ENCODE peak calls at places on chromosomes 12 and 14, in five cellular contexts. One of them, this sample, is unnamed.

GRCh38 chr12:98758331-98758730 is 113.2 kb downstream of the APAF1 start:
- DNase-seq in tibial artery: peak; percentile 43
- DNase-seq in lung: no peak
- DNase-seq in vagina: no peak
- DNase-seq in H7: no peak
- DNase-seq in this sample: peak; percentile 47

GRCh38 chr14:61178226-61179060 is 102.7 kb downstream of the TMEM30B start:
- DNase-seq in vagina: no peak
- DNase-seq in H7: no peak
- DNase-seq in tibial artery: peak; percentile 36
- DNase-seq in lung: no peak
- DNase-seq in this sample: peak; percentile 22

GRCh38 chr12:104928036-104928770 is 29.9 kb downstream of the SLC41A2 start:
- DNase-seq in H7: no peak
- DNase-seq in lung: no peak
- DNase-seq in tibial artery: no peak
- DNase-seq in vagina: no peak
- DNase-seq in this sample: no peak

GRCh38 chr14:66216763-66217162 is 269.4 kb upstream of the CCDC196 start:
- DNase-seq in tibial artery: no peak
- DNase-seq in H7: no peak
- DNase-seq in lung: no peak
- DNase-seq in vagina: no peak
- DNase-seq in this sample: no peak

GRCh38 chr12:108312073-108312884 is 26.8 kb downstream of the CMKLR1 start:
- DNase-seq in vagina: no peak
- DNase-seq in lung: no peak
- DNase-seq in tibial artery: no peak
- DNase-seq in H7: no peak
- DNase-seq in this sample: peak; percentile 34

GRCh38 chr14:92037989-92038388 is 1.9 kb downstream of the TRIP11 start:
- DNase-seq in H7: no peak
- DNase-seq in vagina: no peak
- DNase-seq in lung: no peak
- DNase-seq in tibial artery: no peak
- DNase-seq in this sample: no peak

GRCh38 chr12:67714648-67715047 is 66.1 kb downstream of the DYRK2 start:
- DNase-seq in H7: no peak
- DNase-seq in tibial artery: no peak
- DNase-seq in vagina: no peak
- DNase-seq in lung: no peak
- DNase-seq in this sample: no peak

GRCh38 chr14:20332946-20333782 is at the start of gene CCNB1IP1:
- DNase-seq in vagina: no peak
- DNase-seq in tibial artery: peak; percentile 61
- DNase-seq in H7: peak; percentile 88
- DNase-seq in lung: peak; percentile 75
- DNase-seq in this sample: peak; percentile 38

GRCh38 chr12:40864891-40865290 is 172.7 kb downstream of the CNTN1 start:
- DNase-seq in H7: no peak
- DNase-seq in lung: no peak
- DNase-seq in tibial artery: no peak
- DNase-seq in vagina: no peak
- DNase-seq in this sample: no peak

GRCh38 chr12:22656835-22657234 is 31.9 kb downstream of the ETNK1 start:
- DNase-seq in lung: no peak
- DNase-seq in H7: no peak
- DNase-seq in tibial artery: no peak
- DNase-seq in vagina: no peak
- DNase-seq in this sample: no peak

GRCh38 chr12:110249716-110250225 is 31.3 kb upstream of the ATP2A2 start:
- DNase-seq in vagina: no peak
- DNase-seq in tibial artery: no peak
- DNase-seq in H7: no peak
- DNase-seq in lung: no peak
- DNase-seq in this sample: peak; percentile 62

GRCh38 chr14:34064349-34064748 is 113.5 kb upstream of the EGLN3 start:
- DNase-seq in vagina: no peak
- DNase-seq in H7: no peak
- DNase-seq in tibial artery: peak; percentile 75
- DNase-seq in lung: peak; percentile 39
- DNase-seq in this sample: peak; percentile 73

GRCh38 chr14:89137514-89138163 is 279.4 kb downstream of the FOXN3 start:
- DNase-seq in vagina: no peak
- DNase-seq in tibial artery: peak; percentile 76
- DNase-seq in lung: peak; percentile 88
- DNase-seq in H7: no peak
- DNase-seq in this sample: peak; percentile 65

GRCh38 chr12:41188058-41188840 is at the start of gene PDZRN4:
- DNase-seq in tibial artery: peak; percentile 42
- DNase-seq in H7: peak; percentile 54
- DNase-seq in lung: no peak
- DNase-seq in vagina: no peak
- DNase-seq in this sample: peak; percentile 16

GRCh38 chr14:21455592-21455911 is 371 bp downstream of the CHD8 start:
- DNase-seq in lung: no peak
- DNase-seq in tibial artery: no peak
- DNase-seq in vagina: no peak
- DNase-seq in H7: no peak
- DNase-seq in this sample: no peak

GRCh38 chr12:647713-648085 is 15.5 kb downstream of the NINJ2 start:
- DNase-seq in tibial artery: no peak
- DNase-seq in lung: no peak
- DNase-seq in H7: no peak
- DNase-seq in vagina: no peak
- DNase-seq in this sample: no peak

GRCh38 chr12:53623986-53624385 is 2.2 kb downstream of the ATF7 start:
- DNase-seq in H7: peak; percentile 8
- DNase-seq in lung: no peak
- DNase-seq in tibial artery: peak; percentile 58
- DNase-seq in vagina: no peak
- DNase-seq in this sample: no peak

GRCh38 chr12:117518594-117519270 is 157.3 kb upstream of the NOS1 start:
- DNase-seq in vagina: no peak
- DNase-seq in lung: peak; percentile 79
- DNase-seq in H7: no peak
- DNase-seq in tibial artery: no peak
- DNase-seq in this sample: peak; percentile 75

GRCh38 chr12:28800129-28800528 is 348.9 kb upstream of the FAR2 start:
- DNase-seq in H7: no peak
- DNase-seq in vagina: no peak
- DNase-seq in lung: no peak
- DNase-seq in tibial artery: no peak
- DNase-seq in this sample: no peak

GRCh38 chr12:132660047-132660446 is 27.1 kb downstream of the POLE start:
- DNase-seq in lung: no peak
- DNase-seq in tibial artery: no peak
- DNase-seq in H7: no peak
- DNase-seq in vagina: no peak
- DNase-seq in this sample: no peak

GRCh38 chr12:59134750-59135149 is 214.4 kb upstream of the LRIG3 start:
- DNase-seq in lung: no peak
- DNase-seq in H7: no peak
- DNase-seq in tibial artery: no peak
- DNase-seq in vagina: no peak
- DNase-seq in this sample: no peak

GRCh38 chr14:75969891-75970290 is 11.9 kb downstream of the TGFB3 start:
- DNase-seq in H7: no peak
- DNase-seq in lung: no peak
- DNase-seq in vagina: no peak
- DNase-seq in tibial artery: no peak
- DNase-seq in this sample: no peak

GRCh38 chr12:27284021-27284420 is 39.9 kb downstream of the STK38L start:
- DNase-seq in H7: no peak
- DNase-seq in tibial artery: no peak
- DNase-seq in lung: no peak
- DNase-seq in vagina: no peak
- DNase-seq in this sample: no peak

GRCh38 chr12:92757599-92758121 is 54.9 kb downstream of the PLEKHG7 start:
- DNase-seq in H7: no peak
- DNase-seq in vagina: no peak
- DNase-seq in lung: no peak
- DNase-seq in tibial artery: no peak
- DNase-seq in this sample: no peak

GRCh38 chr12:20490213-20490612 is 121.9 kb downstream of the PDE3A start:
- DNase-seq in H7: no peak
- DNase-seq in vagina: no peak
- DNase-seq in lung: no peak
- DNase-seq in tibial artery: no peak
- DNase-seq in this sample: no peak
- H3K36me3 ChIP-seq in H7: no peaks in the 10 kb centered on the region
- H3K36me3 ChIP-seq in vagina: no peaks in the 10 kb centered on the region
- H3K36me3 ChIP-seq in lung: no peaks in the 10 kb centered on the region
- H3K36me3 ChIP-seq in tibial artery: no peaks in the 10 kb centered on the region
- H3K36me3 ChIP-seq in this sample: no peaks in the 10 kb centered on the region

DNA sequence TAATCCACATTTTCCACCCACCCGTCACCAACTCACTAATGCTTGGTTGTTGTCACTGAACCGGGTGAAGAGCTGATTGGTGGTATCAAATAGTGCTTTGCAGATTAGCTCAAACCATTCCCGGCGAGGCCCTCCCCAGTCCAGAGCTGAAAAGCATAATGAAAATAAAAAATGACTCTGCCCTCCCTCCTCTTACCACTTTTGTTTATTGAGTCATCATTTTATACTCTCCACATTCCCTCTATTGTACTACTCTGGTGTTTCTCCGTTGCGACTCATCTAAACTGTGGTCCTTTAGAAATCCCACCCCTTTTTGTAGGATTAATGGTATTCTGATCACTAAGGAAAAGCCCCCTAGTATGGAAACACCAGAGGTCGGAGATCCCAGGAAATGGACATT is 42.2 kb downstream of the AREL1 start:
- DNase-seq in tibial artery: no peak
- DNase-seq in H7: no peak
- DNase-seq in vagina: no peak
- DNase-seq in lung: no peak
- DNase-seq in this sample: no peak
- H3K36me3 ChIP-seq in tibial artery: peaks cover 43% of the 10 kb centered on the region
- H3K36me3 ChIP-seq in H7: peaks cover 38% of the 10 kb centered on the region
- H3K36me3 ChIP-seq in vagina: peaks cover 73% of the 10 kb centered on the region
- H3K36me3 ChIP-seq in lung: peaks cover 27% of the 10 kb centered on the region
- H3K36me3 ChIP-seq in this sample: peaks cover 99% of the 10 kb centered on the region

GRCh38 chr14:93245764-93246420 is 38.8 kb downstream of the UBR7 start:
- DNase-seq in vagina: no peak
- DNase-seq in lung: no peak
- DNase-seq in tibial artery: no peak
- DNase-seq in H7: no peak
- DNase-seq in this sample: no peak
- H3K36me3 ChIP-seq in vagina: peaks cover 72% of the 10 kb centered on the region
- H3K36me3 ChIP-seq in lung: peaks cover 34% of the 10 kb centered on the region
- H3K36me3 ChIP-seq in tibial artery: peaks cover 78% of the 10 kb centered on the region
- H3K36me3 ChIP-seq in H7: peaks cover 15% of the 10 kb centered on the region
- H3K36me3 ChIP-seq in this sample: peaks cover 15% of the 10 kb centered on the region

GRCh38 chr12:4282892-4283511 is 9.4 kb downstream of the CCND2 start:
- DNase-seq in tibial artery: no peak
- DNase-seq in H7: peak; percentile 72
- DNase-seq in vagina: no peak
- DNase-seq in lung: no peak
- DNase-seq in this sample: no peak

GRCh38 chr12:4282103-4282891 is 8.7 kb downstream of the CCND2 start:
- DNase-seq in H7: peak; percentile 37
- DNase-seq in tibial artery: no peak
- DNase-seq in vagina: peak; percentile 93
- DNase-seq in lung: no peak
- DNase-seq in this sample: no peak

GRCh38 chr12:4279120-4279690 is 5.6 kb downstream of the CCND2 start:
- DNase-seq in vagina: no peak
- DNase-seq in H7: no peak
- DNase-seq in tibial artery: no peak
- DNase-seq in lung: no peak
- DNase-seq in this sample: no peak

GRCh38 chr12:4280351-4281163 is 7.0 kb downstream of the CCND2 start:
- DNase-seq in H7: peak; percentile 23
- DNase-seq in tibial artery: no peak
- DNase-seq in lung: no peak
- DNase-seq in vagina: no peak
- DNase-seq in this sample: no peak

DNA sequence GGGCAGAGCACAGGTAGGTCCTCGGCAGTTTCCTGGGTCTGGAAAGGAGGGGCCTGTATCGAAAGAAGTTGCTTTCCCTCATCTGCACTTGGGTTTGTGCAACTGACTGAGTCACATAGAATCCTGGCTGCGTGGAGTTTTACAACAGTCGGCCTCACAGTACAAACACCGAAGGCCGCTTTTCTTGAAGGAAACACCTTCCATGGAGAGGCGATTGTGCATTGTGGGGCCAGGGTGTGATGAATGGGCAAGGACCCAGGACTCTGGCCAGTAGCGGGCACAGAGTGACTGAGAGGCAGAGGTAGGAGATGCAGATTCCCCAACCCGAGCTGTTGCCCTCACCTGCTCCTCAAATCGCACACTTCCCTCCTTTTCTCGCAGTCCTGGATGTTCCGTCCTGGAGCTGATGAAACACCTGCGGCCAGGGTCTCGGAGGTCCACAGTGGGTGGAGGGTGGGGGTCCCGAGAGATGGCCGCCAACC is 7.7 kb downstream of the CCND2 start:
- DNase-seq in vagina: no peak
- DNase-seq in tibial artery: no peak
- DNase-seq in lung: no peak
- DNase-seq in H7: peak; percentile 23
- DNase-seq in this sample: no peak
- H3K36me3 ChIP-seq in vagina: peaks cover 26% of the 10 kb centered on the region
- H3K36me3 ChIP-seq in tibial artery: peaks cover 36% of the 10 kb centered on the region
- H3K36me3 ChIP-seq in lung: peaks cover 16% of the 10 kb centered on the region
- H3K36me3 ChIP-seq in H7: peaks cover 75% of the 10 kb centered on the region
- H3K36me3 ChIP-seq in this sample: peaks cover 10% of the 10 kb centered on the region

GRCh38 chr12:64714551-64714968 is 44.6 kb downstream of the GNS start:
- DNase-seq in lung: no peak
- DNase-seq in tibial artery: no peak
- DNase-seq in vagina: no peak
- DNase-seq in H7: no peak
- DNase-seq in this sample: no peak
- H3K36me3 ChIP-seq in lung: peaks cover 18% of the 10 kb centered on the region
- H3K36me3 ChIP-seq in tibial artery: peaks cover 39% of the 10 kb centered on the region
- H3K36me3 ChIP-seq in vagina: peaks cover 35% of the 10 kb centered on the region
- H3K36me3 ChIP-seq in H7: peaks cover 4% of the 10 kb centered on the region
- H3K36me3 ChIP-seq in this sample: peaks cover 11% of the 10 kb centered on the region

DNA sequence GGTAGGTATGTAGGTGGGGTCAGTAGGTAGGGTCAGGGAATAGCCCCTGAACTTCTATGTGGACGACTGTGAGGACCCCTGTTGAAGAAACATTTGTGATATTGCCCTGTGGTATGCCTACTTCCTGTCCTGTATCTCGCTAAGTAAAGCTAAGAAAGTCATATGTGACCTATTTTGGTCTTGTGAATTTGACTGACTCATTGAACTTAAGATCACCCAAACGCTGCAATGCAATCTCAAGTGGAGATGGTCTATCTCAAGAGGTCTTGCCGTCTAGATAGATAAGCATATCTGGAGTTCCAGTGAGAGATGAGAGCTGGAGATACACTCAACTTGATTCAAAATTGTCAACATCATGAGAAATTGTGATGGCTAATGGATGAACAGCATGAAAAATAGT is 73.8 kb downstream of the TRAFD1 start:
- DNase-seq in lung: no peak
- DNase-seq in tibial artery: no peak
- DNase-seq in H7: no peak
- DNase-seq in vagina: no peak
- DNase-seq in this sample: no peak
- H3K36me3 ChIP-seq in lung: peaks cover 28% of the 10 kb centered on the region
- H3K36me3 ChIP-seq in tibial artery: peaks cover 44% of the 10 kb centered on the region
- H3K36me3 ChIP-seq in H7: peaks cover 20% of the 10 kb centered on the region
- H3K36me3 ChIP-seq in vagina: peaks cover 61% of the 10 kb centered on the region
- H3K36me3 ChIP-seq in this sample: peaks cover 100% of the 10 kb centered on the region